ENCODE peak calls at places on chromosomes 11 and 22, in four cellular contexts. J is IMR-90, Q is neural progenitor cell, E is H1. H is an unnamed sample.

GRCh38 chr11:70397336-70397982 is 870 bp upstream of the CTTN start:
- DNase-seq in E (peak; percentile 60), J (peak; percentile 30), Q (peak; percentile 46), H (peak; percentile 27)

GRCh38 chr11:833849-834311 is 1.1 kb downstream of the CD151 start:
- DNase-seq in J (no peak), E (no peak), Q (no peak), H (no peak)

GRCh38 chr22:38943181-38943580 is 14.2 kb upstream of the APOBEC3A start:
- DNase-seq in Q (peak; percentile 10), E (no peak), J (no peak), H (no peak)

GRCh38 chr22:39559456-39560105 is 11.0 kb upstream of the CACNA1I start:
- DNase-seq in E (peak; percentile 86), Q (peak; percentile 67), J (no peak), H (no peak)

GRCh38 chr11:78400116-78400515 is 17.5 kb downstream of the GAB2 start:
- DNase-seq in Q (no peak), E (no peak), J (no peak), H (no peak)

GRCh38 chr22:26174280-26174679 is 5.0 kb downstream of the SEZ6L start:
- DNase-seq in J (no peak), Q (peak; percentile 74), E (peak; percentile 55), H (peak; percentile 56)

GRCh38 chr22:33162196-33162595 is 104.0 kb upstream of the SYN3 start:
- DNase-seq in J (no peak), E (no peak), Q (no peak), H (no peak)

GRCh38 chr11:69200331-69201047 is 44.8 kb downstream of the SMIM38 start:
- DNase-seq in Q (peak; percentile 61), J (no peak), E (peak; percentile 57), H (peak; percentile 21)

GRCh38 chr11:2691991-2692841 is 7.6 kb downstream of the KCNQ1OT1 start:
- DNase-seq in J (no peak), Q (peak; percentile 61), E (no peak), H (peak; percentile 59)

GRCh38 chr11:119846374-119846773 is 117.4 kb upstream of the NECTIN1 start:
- DNase-seq in J (no peak), Q (no peak), E (no peak), H (no peak)

GRCh38 chr11:130124096-130124495 is 35.5 kb upstream of the ST14 start:
- DNase-seq in J (peak; percentile 89), E (no peak), Q (no peak), H (peak; percentile 86)

GRCh38 chr22:49206281-49206680 is 621.4 kb downstream of the BRD1 start:
- DNase-seq in E (peak; percentile 7), Q (no peak), J (no peak), H (peak; percentile 65)

GRCh38 chr22:43433904-43434600 is 22.2 kb downstream of the MPPED1 start:
- DNase-seq in Q (no peak), J (no peak), E (no peak), H (peak; percentile 76)

GRCh38 chr11:26849009-26849408 is 127.1 kb upstream of the SLC5A12 start:
- DNase-seq in E (no peak), Q (no peak), J (no peak), H (no peak)

GRCh38 chr11:10663365-10663764 is 30.2 kb downstream of the IRAG1 start:
- DNase-seq in E (no peak), J (no peak), Q (no peak), H (no peak)

GRCh38 chr11:28106351-28107043 is 1.5 kb downstream of the KIF18A start:
- DNase-seq in Q (no peak), E (no peak), J (no peak), H (no peak)

GRCh38 chr11:34594603-34595002 is 26.3 kb upstream of the EHF start:
- DNase-seq in E (no peak), J (no peak), Q (no peak), H (no peak)

GRCh38 chr11:34595391-34595790 is 25.5 kb upstream of the EHF start:
- DNase-seq in J (no peak), E (no peak), Q (no peak), H (no peak)

GRCh38 chr11:34588701-34589100 is 32.2 kb upstream of the EHF start:
- DNase-seq in E (no peak), Q (no peak), J (no peak), H (no peak)

GRCh38 chr11:34595960-34596359 is 24.9 kb upstream of the EHF start:
- DNase-seq in J (no peak), Q (no peak), E (no peak), H (no peak)

DNA sequence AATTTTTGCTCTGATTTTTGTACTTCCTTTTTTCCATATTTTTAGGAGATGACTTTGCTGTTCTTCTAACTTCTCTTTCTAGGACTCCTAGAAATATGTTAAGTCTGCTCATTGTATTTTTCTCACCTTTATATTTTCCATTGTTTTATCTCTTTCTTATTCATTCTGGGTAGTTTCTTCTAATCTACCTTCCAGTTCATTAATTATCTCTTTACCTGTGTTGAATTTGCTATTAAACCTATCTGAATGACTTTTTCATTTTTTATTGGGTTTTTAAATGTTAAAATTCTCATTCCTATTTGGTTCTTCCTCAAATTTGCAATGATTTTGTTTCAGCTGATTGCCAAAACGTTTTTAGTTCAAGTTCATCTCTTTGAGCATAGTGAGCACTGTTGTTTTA is 27.8 kb upstream of the EHF start:
- DNase-seq in J (no peak), Q (no peak), E (no peak), H (no peak)
- H3K4me3 ChIP-seq in J (no peak overlapping the region), Q (no peak overlapping the region), E (no peak overlapping the region), H (no peak overlapping the region)

DNA sequence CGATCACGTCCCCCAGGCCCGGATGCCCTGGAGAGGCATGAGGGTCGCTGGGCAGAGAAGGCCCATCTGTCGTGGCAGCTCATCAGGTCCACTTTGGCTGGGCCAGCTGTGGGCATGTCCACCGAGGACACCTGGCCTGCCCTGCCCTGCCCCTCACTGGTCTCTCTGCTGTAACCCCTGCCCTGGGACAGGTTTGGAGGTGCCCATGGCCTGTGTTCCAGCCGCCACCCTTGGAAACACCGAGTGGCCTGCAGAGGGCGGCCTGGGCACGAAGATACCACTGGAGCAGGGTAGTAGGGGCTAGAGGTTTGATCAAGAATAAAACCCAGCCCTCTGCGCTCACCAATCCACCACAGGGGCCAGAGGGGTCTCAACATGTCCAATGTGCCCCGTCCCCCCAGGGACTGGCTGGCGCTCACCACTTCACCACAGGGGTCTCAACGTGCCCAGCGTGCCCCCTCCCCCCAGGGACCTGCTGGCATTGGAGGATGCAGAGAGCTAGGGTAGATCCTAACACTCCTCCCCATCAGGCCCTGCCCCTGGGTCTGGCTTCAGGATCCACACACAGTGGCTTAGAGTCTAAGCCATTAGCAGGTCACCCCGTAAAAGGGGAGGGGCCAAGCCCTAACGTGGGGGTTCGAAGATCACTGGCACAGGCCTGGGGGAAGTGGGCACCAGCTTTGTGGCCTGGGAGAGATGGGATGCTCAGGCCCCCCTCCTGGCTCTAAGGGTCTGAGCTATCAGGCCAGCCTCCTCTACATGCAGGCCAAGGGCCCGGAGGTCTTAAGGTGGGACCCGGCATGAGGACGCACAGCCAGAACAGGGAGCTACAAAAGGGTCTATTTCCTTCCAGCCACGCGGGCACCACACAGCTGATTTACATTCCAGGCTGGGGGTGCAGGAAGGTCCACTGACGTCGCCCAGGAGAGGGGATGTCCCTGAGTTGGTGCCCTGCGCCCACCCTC is 1.3 kb upstream of the HDAC10 start:
- DNase-seq in Q (peak; percentile 83), J (peak; percentile 52), E (peak; percentile 85), H (peak; percentile 98)
- H2AFZ ChIP-seq in Q (no peak overlapping the region), J (peak overlapping the region; percentile 26), E (no peak overlapping the region), H (no peak overlapping the region)

GRCh38 chr11:128802358-128802981 is 64.6 kb downstream of the KCNJ1 start:
- DNase-seq in Q (peak; percentile 68), E (peak; percentile 67), J (no peak), H (peak; percentile 91)
- TF ChIP-seq CTCF in Q (peak; percentile 68), E (peak; percentile 77), J (peak; percentile 40), H (peak; percentile 68)

GRCh38 chr11:66297610-66298009 is 5.9 kb downstream of the TMEM151A start:
- DNase-seq in E (no peak), Q (no peak), J (no peak), H (peak; percentile 71)

GRCh38 chr11:66293777-66294625 is 2.3 kb downstream of the TMEM151A start:
- DNase-seq in Q (no peak), J (no peak), E (peak; percentile 48), H (peak; percentile 87)

GRCh38 chr11:66293352-66293751 is 1.7 kb downstream of the TMEM151A start:
- DNase-seq in E (no peak), J (no peak), Q (no peak), H (peak; percentile 74)

GRCh38 chr11:66292543-66293332 is 1.0 kb downstream of the TMEM151A start:
- DNase-seq in Q (no peak), J (no peak), E (peak; percentile 47), H (peak; percentile 79)

GRCh38 chr11:66294626-66295620 is 3.2 kb downstream of the TMEM151A start:
- DNase-seq in J (no peak), Q (no peak), E (no peak), H (peak; percentile 58)
- H3K4me3 ChIP-seq in J (no peak overlapping the region), Q (no peak overlapping the region), E (no peak overlapping the region), H (no peak overlapping the region)

GRCh38 chr11:118084247-118084646 is 2.5 kb downstream of the SMIM35 start:
- DNase-seq in J (no peak), E (no peak), Q (no peak), H (no peak)

GRCh38 chr11:118082880-118083543 is 3.8 kb downstream of the SMIM35 start:
- DNase-seq in Q (no peak), J (no peak), E (no peak), H (no peak)

GRCh38 chr11:118081241-118081958 is 4.5 kb downstream of the TMPRSS4 start:
- DNase-seq in J (no peak), E (no peak), Q (no peak), H (no peak)

GRCh38 chr11:118086913-118087768 is at the start of gene SMIM35:
- DNase-seq in E (no peak), J (no peak), Q (no peak), H (no peak)

DNA sequence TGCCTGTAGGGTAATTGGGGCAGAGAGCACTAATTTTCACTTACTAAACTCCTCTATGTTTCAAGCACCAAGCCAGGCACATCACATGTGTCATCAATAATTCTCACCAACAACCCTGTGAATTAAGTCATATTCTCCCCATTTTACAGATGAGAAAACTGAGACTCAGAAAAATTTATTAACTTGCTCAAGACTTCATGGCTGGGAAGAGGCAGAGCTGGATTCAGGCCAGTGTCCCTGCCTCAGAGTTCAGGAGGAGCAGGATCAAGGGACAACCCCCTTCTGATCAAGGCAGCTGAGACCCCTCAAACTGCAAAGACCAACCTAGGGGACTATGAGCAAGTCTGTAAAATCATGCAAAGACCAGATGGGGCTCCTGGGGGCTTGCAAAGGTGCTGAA is 2.1 kb downstream of the SMIM35 start:
- DNase-seq in E (no peak), Q (no peak), J (no peak), H (no peak)
- H2AFZ ChIP-seq in E (no peak overlapping the region), Q (no peak overlapping the region), J (no peak overlapping the region), H (no peak overlapping the region)

H was measured in osteoblast.